ENCODE peak calls at places on chromosomes 1 and 21, in eight cellular contexts. One of them, this sample, is unnamed.

GRCh38 chr1:2623571-2624337 is 9.1 kb downstream of the MMEL1 start:
- DNase-seq in tibial artery: no peak
- DNase-seq in omental fat pad: no peak
- DNase-seq in hepatic stellate cell: no peak
- DNase-seq in bronchial epithelial cell: no peak
- DNase-seq in NCI-H510A treated with DMSO at 0.1 percent for 48 hours: no peak
- DNase-seq in ELR: no peak
- DNase-seq in COR-L47: no peak
- DNase-seq in this sample: no peak

GRCh38 chr1:98046031-98046641 is 125.3 kb upstream of the DPYD start:
- DNase-seq in tibial artery: no peak
- DNase-seq in omental fat pad: no peak
- DNase-seq in hepatic stellate cell: no peak
- DNase-seq in bronchial epithelial cell: no peak
- DNase-seq in NCI-H510A treated with DMSO at 0.1 percent for 48 hours: peak; percentile 58
- DNase-seq in ELR: peak; percentile 75
- DNase-seq in COR-L47: peak; percentile 46
- DNase-seq in this sample: no peak

GRCh38 chr1:29122662-29122986 is 1.1 kb downstream of the TMEM200B start:
- DNase-seq in tibial artery: peak; percentile 76
- DNase-seq in omental fat pad: no peak
- DNase-seq in hepatic stellate cell: peak; percentile 91
- DNase-seq in bronchial epithelial cell: peak; percentile 24
- DNase-seq in NCI-H510A treated with DMSO at 0.1 percent for 48 hours: no peak
- DNase-seq in ELR: peak; percentile 90
- DNase-seq in COR-L47: no peak
- DNase-seq in this sample: peak; percentile 43

GRCh38 chr1:182643699-182644098 is 39.5 kb upstream of the RGS16 start:
- DNase-seq in tibial artery: no peak
- DNase-seq in omental fat pad: no peak
- DNase-seq in hepatic stellate cell: no peak
- DNase-seq in bronchial epithelial cell: peak; percentile 95
- DNase-seq in NCI-H510A treated with DMSO at 0.1 percent for 48 hours: peak; percentile 55
- DNase-seq in ELR: no peak
- DNase-seq in COR-L47: no peak
- DNase-seq in this sample: no peak

GRCh38 chr1:115430717-115431116 is 92.7 kb upstream of the NGF start:
- DNase-seq in tibial artery: no peak
- DNase-seq in omental fat pad: no peak
- DNase-seq in hepatic stellate cell: peak; percentile 81
- DNase-seq in bronchial epithelial cell: peak; percentile 97
- DNase-seq in NCI-H510A treated with DMSO at 0.1 percent for 48 hours: peak; percentile 41
- DNase-seq in ELR: peak; percentile 99
- DNase-seq in COR-L47: no peak
- DNase-seq in this sample: peak; percentile 29

GRCh38 chr1:205786599-205786998 is 11.3 kb upstream of the RAB29 start:
- DNase-seq in tibial artery: no peak
- DNase-seq in omental fat pad: no peak
- DNase-seq in hepatic stellate cell: no peak
- DNase-seq in bronchial epithelial cell: no peak
- DNase-seq in NCI-H510A treated with DMSO at 0.1 percent for 48 hours: no peak
- DNase-seq in ELR: no peak
- DNase-seq in COR-L47: no peak
- DNase-seq in this sample: no peak

GRCh38 chr21:14993072-14993471 is 71.7 kb downstream of the NRIP1 start:
- DNase-seq in tibial artery: no peak
- DNase-seq in omental fat pad: no peak
- DNase-seq in hepatic stellate cell: no peak
- DNase-seq in bronchial epithelial cell: no peak
- DNase-seq in NCI-H510A treated with DMSO at 0.1 percent for 48 hours: no peak
- DNase-seq in ELR: peak; percentile 28
- DNase-seq in COR-L47: no peak
- DNase-seq in this sample: no peak

GRCh38 chr1:40649592-40649930 is 15.9 kb downstream of the RIMS3 start:
- DNase-seq in tibial artery: no peak
- DNase-seq in omental fat pad: no peak
- DNase-seq in hepatic stellate cell: no peak
- DNase-seq in bronchial epithelial cell: no peak
- DNase-seq in NCI-H510A treated with DMSO at 0.1 percent for 48 hours: no peak
- DNase-seq in ELR: no peak
- DNase-seq in COR-L47: no peak
- DNase-seq in this sample: no peak

GRCh38 chr1:207988326-207989005 is 77.5 kb upstream of the CD34 start:
- DNase-seq in tibial artery: no peak
- DNase-seq in omental fat pad: no peak
- DNase-seq in hepatic stellate cell: no peak
- DNase-seq in bronchial epithelial cell: no peak
- DNase-seq in NCI-H510A treated with DMSO at 0.1 percent for 48 hours: no peak
- DNase-seq in ELR: no peak
- DNase-seq in COR-L47: no peak
- DNase-seq in this sample: no peak

GRCh38 chr1:44810101-44810761 is 1.9 kb downstream of the BTBD19 start:
- DNase-seq in tibial artery: peak; percentile 80
- DNase-seq in omental fat pad: no peak
- DNase-seq in hepatic stellate cell: no peak
- DNase-seq in bronchial epithelial cell: no peak
- DNase-seq in NCI-H510A treated with DMSO at 0.1 percent for 48 hours: no peak
- DNase-seq in ELR: no peak
- DNase-seq in COR-L47: peak; percentile 84
- DNase-seq in this sample: peak; percentile 95

GRCh38 chr1:205492201-205492667 is 12.2 kb upstream of the CDK18 start:
- DNase-seq in tibial artery: no peak
- DNase-seq in omental fat pad: no peak
- DNase-seq in hepatic stellate cell: no peak
- DNase-seq in bronchial epithelial cell: peak; percentile 6
- DNase-seq in NCI-H510A treated with DMSO at 0.1 percent for 48 hours: no peak
- DNase-seq in ELR: no peak
- DNase-seq in COR-L47: peak; percentile 73
- DNase-seq in this sample: no peak

GRCh38 chr1:54805981-54806381 is 4.9 kb upstream of the TTC22 start:
- DNase-seq in tibial artery: no peak
- DNase-seq in omental fat pad: no peak
- DNase-seq in hepatic stellate cell: no peak
- DNase-seq in bronchial epithelial cell: no peak
- DNase-seq in NCI-H510A treated with DMSO at 0.1 percent for 48 hours: no peak
- DNase-seq in ELR: no peak
- DNase-seq in COR-L47: no peak
- DNase-seq in this sample: no peak

GRCh38 chr1:162072770-162073169 is 3.3 kb downstream of the NOS1AP start:
- DNase-seq in tibial artery: no peak
- DNase-seq in omental fat pad: no peak
- DNase-seq in hepatic stellate cell: no peak
- DNase-seq in bronchial epithelial cell: no peak
- DNase-seq in NCI-H510A treated with DMSO at 0.1 percent for 48 hours: no peak
- DNase-seq in ELR: no peak
- DNase-seq in COR-L47: no peak
- DNase-seq in this sample: no peak

GRCh38 chr1:44874155-44874554 is 31.1 kb upstream of the PTCH2 start:
- DNase-seq in tibial artery: no peak
- DNase-seq in omental fat pad: no peak
- DNase-seq in hepatic stellate cell: no peak
- DNase-seq in bronchial epithelial cell: no peak
- DNase-seq in NCI-H510A treated with DMSO at 0.1 percent for 48 hours: no peak
- DNase-seq in ELR: no peak
- DNase-seq in COR-L47: no peak
- DNase-seq in this sample: no peak

GRCh38 chr1:90402893-90403849 is 313.9 kb downstream of the BARHL2 start:
- DNase-seq in tibial artery: no peak
- DNase-seq in omental fat pad: no peak
- DNase-seq in hepatic stellate cell: no peak
- DNase-seq in bronchial epithelial cell: peak; percentile 99
- DNase-seq in NCI-H510A treated with DMSO at 0.1 percent for 48 hours: peak; percentile 27
- DNase-seq in ELR: peak; percentile 99
- DNase-seq in COR-L47: peak; percentile 11
- DNase-seq in this sample: no peak

GRCh38 chr21:40512590-40512989 is 334.4 kb downstream of the DSCAM start:
- DNase-seq in tibial artery: no peak
- DNase-seq in omental fat pad: no peak
- DNase-seq in hepatic stellate cell: no peak
- DNase-seq in bronchial epithelial cell: no peak
- DNase-seq in NCI-H510A treated with DMSO at 0.1 percent for 48 hours: no peak
- DNase-seq in ELR: peak; percentile 2
- DNase-seq in COR-L47: no peak
- DNase-seq in this sample: no peak

GRCh38 chr21:33069994-33070811 is at the start of gene OLIG1:
- DNase-seq in tibial artery: no peak
- DNase-seq in omental fat pad: no peak
- DNase-seq in hepatic stellate cell: no peak
- DNase-seq in bronchial epithelial cell: no peak
- DNase-seq in NCI-H510A treated with DMSO at 0.1 percent for 48 hours: peak; percentile 65
- DNase-seq in ELR: peak; percentile 12
- DNase-seq in COR-L47: peak; percentile 41
- DNase-seq in this sample: no peak

GRCh38 chr1:36879613-36880012 is 154.7 kb downstream of the GRIK3 start:
- DNase-seq in tibial artery: no peak
- DNase-seq in omental fat pad: no peak
- DNase-seq in hepatic stellate cell: no peak
- DNase-seq in bronchial epithelial cell: no peak
- DNase-seq in NCI-H510A treated with DMSO at 0.1 percent for 48 hours: no peak
- DNase-seq in ELR: no peak
- DNase-seq in COR-L47: no peak
- DNase-seq in this sample: peak; percentile 76

GRCh38 chr1:26921462-26922200 is at the start of gene NUDC:
- DNase-seq in tibial artery: peak; percentile 96
- DNase-seq in omental fat pad: peak; percentile 82
- DNase-seq in hepatic stellate cell: peak; percentile 97
- DNase-seq in bronchial epithelial cell: peak; percentile 93
- DNase-seq in NCI-H510A treated with DMSO at 0.1 percent for 48 hours: peak; percentile 94
- DNase-seq in ELR: peak; percentile 98
- DNase-seq in COR-L47: peak; percentile 97
- DNase-seq in this sample: peak; percentile 99

GRCh38 chr1:67832737-67833594 is at the start of gene GNG12:
- DNase-seq in tibial artery: peak; percentile 78
- DNase-seq in omental fat pad: no peak
- DNase-seq in hepatic stellate cell: peak; percentile 76
- DNase-seq in bronchial epithelial cell: peak; percentile 46
- DNase-seq in NCI-H510A treated with DMSO at 0.1 percent for 48 hours: peak; percentile 72
- DNase-seq in ELR: peak; percentile 86
- DNase-seq in COR-L47: peak; percentile 28
- DNase-seq in this sample: peak; percentile 93

GRCh38 chr1:10856253-10856683 is 59.8 kb upstream of the CASZ1 start:
- DNase-seq in tibial artery: no peak
- DNase-seq in omental fat pad: no peak
- DNase-seq in hepatic stellate cell: no peak
- DNase-seq in bronchial epithelial cell: no peak
- DNase-seq in NCI-H510A treated with DMSO at 0.1 percent for 48 hours: no peak
- DNase-seq in ELR: no peak
- DNase-seq in COR-L47: no peak
- DNase-seq in this sample: no peak

GRCh38 chr1:3899776-3900149 is 309 bp downstream of the C1orf174 start:
- DNase-seq in tibial artery: no peak
- DNase-seq in omental fat pad: no peak
- DNase-seq in hepatic stellate cell: no peak
- DNase-seq in bronchial epithelial cell: no peak
- DNase-seq in NCI-H510A treated with DMSO at 0.1 percent for 48 hours: no peak
- DNase-seq in ELR: no peak
- DNase-seq in COR-L47: no peak
- DNase-seq in this sample: no peak

GRCh38 chr1:219304227-219305226 is 130.8 kb downstream of the LYPLAL1 start:
- DNase-seq in tibial artery: no peak
- DNase-seq in omental fat pad: no peak
- DNase-seq in hepatic stellate cell: peak; percentile 14
- DNase-seq in bronchial epithelial cell: peak; percentile 66
- DNase-seq in NCI-H510A treated with DMSO at 0.1 percent for 48 hours: no peak
- DNase-seq in ELR: peak; percentile 84
- DNase-seq in COR-L47: no peak
- DNase-seq in this sample: no peak

GRCh38 chr1:230979952-230980351 is 1.1 kb downstream of the ARV1 start:
- DNase-seq in tibial artery: no peak
- DNase-seq in omental fat pad: no peak
- DNase-seq in hepatic stellate cell: no peak
- DNase-seq in bronchial epithelial cell: no peak
- DNase-seq in NCI-H510A treated with DMSO at 0.1 percent for 48 hours: no peak
- DNase-seq in ELR: no peak
- DNase-seq in COR-L47: no peak
- DNase-seq in this sample: no peak

GRCh38 chr1:235199441-235199840 is 38.4 kb upstream of the RBM34 start:
- DNase-seq in tibial artery: no peak
- DNase-seq in omental fat pad: no peak
- DNase-seq in hepatic stellate cell: no peak
- DNase-seq in bronchial epithelial cell: peak; percentile 18
- DNase-seq in NCI-H510A treated with DMSO at 0.1 percent for 48 hours: no peak
- DNase-seq in ELR: peak; percentile 34
- DNase-seq in COR-L47: no peak
- DNase-seq in this sample: no peak

GRCh38 chr1:74065081-74065480 is 132.9 kb downstream of the LRRIQ3 start:
- DNase-seq in tibial artery: no peak
- DNase-seq in omental fat pad: no peak
- DNase-seq in hepatic stellate cell: no peak
- DNase-seq in bronchial epithelial cell: no peak
- DNase-seq in NCI-H510A treated with DMSO at 0.1 percent for 48 hours: no peak
- DNase-seq in ELR: no peak
- DNase-seq in COR-L47: no peak
- DNase-seq in this sample: no peak

GRCh38 chr1:3275471-3276340 is 178.8 kb upstream of the ARHGEF16 start:
- DNase-seq in tibial artery: peak; percentile 51
- DNase-seq in omental fat pad: no peak
- DNase-seq in hepatic stellate cell: peak; percentile 46
- DNase-seq in bronchial epithelial cell: no peak
- DNase-seq in NCI-H510A treated with DMSO at 0.1 percent for 48 hours: no peak
- DNase-seq in ELR: no peak
- DNase-seq in COR-L47: no peak
- DNase-seq in this sample: no peak

GRCh38 chr1:9211291-9211811 is 23.2 kb upstream of the H6PD start:
- DNase-seq in tibial artery: no peak
- DNase-seq in omental fat pad: no peak
- DNase-seq in hepatic stellate cell: peak; percentile 82
- DNase-seq in bronchial epithelial cell: no peak
- DNase-seq in NCI-H510A treated with DMSO at 0.1 percent for 48 hours: no peak
- DNase-seq in ELR: peak; percentile 99
- DNase-seq in COR-L47: no peak
- DNase-seq in this sample: no peak

GRCh38 chr21:40120944-40121575 is 253.8 kb downstream of the PCP4 start:
- DNase-seq in tibial artery: no peak
- DNase-seq in omental fat pad: no peak
- DNase-seq in hepatic stellate cell: no peak
- DNase-seq in bronchial epithelial cell: peak; percentile 26
- DNase-seq in NCI-H510A treated with DMSO at 0.1 percent for 48 hours: peak; percentile 52
- DNase-seq in ELR: peak; percentile 5
- DNase-seq in COR-L47: peak; percentile 44
- DNase-seq in this sample: no peak

GRCh38 chr21:23921670-23922418 is 1685.4 kb downstream of the MRPL39 start:
- DNase-seq in tibial artery: no peak
- DNase-seq in omental fat pad: no peak
- DNase-seq in hepatic stellate cell: no peak
- DNase-seq in bronchial epithelial cell: no peak
- DNase-seq in NCI-H510A treated with DMSO at 0.1 percent for 48 hours: no peak
- DNase-seq in ELR: no peak
- DNase-seq in COR-L47: no peak
- DNase-seq in this sample: no peak

GRCh38 chr1:166307261-166308188 is 140.7 kb upstream of the FAM78B start:
- DNase-seq in tibial artery: no peak
- DNase-seq in omental fat pad: no peak
- DNase-seq in hepatic stellate cell: no peak
- DNase-seq in bronchial epithelial cell: no peak
- DNase-seq in NCI-H510A treated with DMSO at 0.1 percent for 48 hours: peak; percentile 13
- DNase-seq in ELR: no peak
- DNase-seq in COR-L47: no peak
- DNase-seq in this sample: no peak

GRCh38 chr1:158203693-158204457 is 23.2 kb downstream of the CD1D start:
- DNase-seq in tibial artery: no peak
- DNase-seq in omental fat pad: no peak
- DNase-seq in hepatic stellate cell: no peak
- DNase-seq in bronchial epithelial cell: peak; percentile 71
- DNase-seq in NCI-H510A treated with DMSO at 0.1 percent for 48 hours: peak; percentile 79
- DNase-seq in ELR: peak; percentile 76
- DNase-seq in COR-L47: peak; percentile 35
- DNase-seq in this sample: no peak

GRCh38 chr1:6351480-6352137 is 42.0 kb downstream of the ACOT7 start:
- DNase-seq in tibial artery: no peak
- DNase-seq in omental fat pad: no peak
- DNase-seq in hepatic stellate cell: no peak
- DNase-seq in bronchial epithelial cell: peak; percentile 33
- DNase-seq in NCI-H510A treated with DMSO at 0.1 percent for 48 hours: peak; percentile 98
- DNase-seq in ELR: no peak
- DNase-seq in COR-L47: peak; percentile 73
- DNase-seq in this sample: no peak

This sample was measured in lower leg skin.